ENCODE peak calls at places on chromosomes 7 and 10, in nine cellular contexts. One of them, this sample, is unnamed.

GRCh38 chr7:2049782-2050510 is 182.8 kb downstream of the MAD1L1 start:
- DNase-seq in left ventricle myocardium inferior: no peak
- DNase-seq in activated T-cell treated with anti-CD3 and anti-CD28 coated beads, Interleukin-2, amount 50 U/mL, for 4 hours: no peak
- DNase-seq in NCI-H1436: no peak
- DNase-seq in activated naive CD4-positive, alpha-beta T cell: no peak
- DNase-seq in M059J: no peak
- DNase-seq in progenitor cell of endocrine pancreas: no peak
- DNase-seq in CD4-positive, alpha-beta T cell: no peak
- DNase-seq in H54: no peak
- DNase-seq in this sample: no peak

GRCh38 chr10:14425031-14425430 is 94.3 kb upstream of the FRMD4A start:
- DNase-seq in left ventricle myocardium inferior: no peak
- DNase-seq in activated T-cell treated with anti-CD3 and anti-CD28 coated beads, Interleukin-2, amount 50 U/mL, for 4 hours: no peak
- DNase-seq in NCI-H1436: no peak
- DNase-seq in activated naive CD4-positive, alpha-beta T cell: no peak
- DNase-seq in M059J: no peak
- DNase-seq in progenitor cell of endocrine pancreas: no peak
- DNase-seq in CD4-positive, alpha-beta T cell: no peak
- DNase-seq in H54: no peak
- DNase-seq in this sample: no peak

GRCh38 chr7:132836746-132837145 is 245.1 kb downstream of the CHCHD3 start:
- DNase-seq in left ventricle myocardium inferior: no peak
- DNase-seq in activated T-cell treated with anti-CD3 and anti-CD28 coated beads, Interleukin-2, amount 50 U/mL, for 4 hours: no peak
- DNase-seq in NCI-H1436: no peak
- DNase-seq in activated naive CD4-positive, alpha-beta T cell: no peak
- DNase-seq in M059J: peak
- DNase-seq in progenitor cell of endocrine pancreas: no peak
- DNase-seq in CD4-positive, alpha-beta T cell: no peak
- DNase-seq in H54: no peak
- DNase-seq in this sample: no peak

GRCh38 chr7:28686418-28686800 is 271.7 kb downstream of the TRIL start:
- DNase-seq in left ventricle myocardium inferior: no peak
- DNase-seq in activated T-cell treated with anti-CD3 and anti-CD28 coated beads, Interleukin-2, amount 50 U/mL, for 4 hours: no peak
- DNase-seq in NCI-H1436: peak
- DNase-seq in activated naive CD4-positive, alpha-beta T cell: no peak
- DNase-seq in M059J: peak
- DNase-seq in progenitor cell of endocrine pancreas: no peak
- DNase-seq in CD4-positive, alpha-beta T cell: no peak
- DNase-seq in H54: peak
- DNase-seq in this sample: no peak

GRCh38 chr7:155352753-155353115 is 55.1 kb downstream of the INSIG1 start:
- DNase-seq in left ventricle myocardium inferior: no peak
- DNase-seq in activated T-cell treated with anti-CD3 and anti-CD28 coated beads, Interleukin-2, amount 50 U/mL, for 4 hours: no peak
- DNase-seq in NCI-H1436: no peak
- DNase-seq in activated naive CD4-positive, alpha-beta T cell: no peak
- DNase-seq in M059J: no peak
- DNase-seq in progenitor cell of endocrine pancreas: no peak
- DNase-seq in CD4-positive, alpha-beta T cell: no peak
- DNase-seq in H54: no peak
- DNase-seq in this sample: no peak

GRCh38 chr7:5177060-5177459 is 13.0 kb upstream of the WIPI2 start:
- DNase-seq in left ventricle myocardium inferior: peak
- DNase-seq in activated T-cell treated with anti-CD3 and anti-CD28 coated beads, Interleukin-2, amount 50 U/mL, for 4 hours: no peak
- DNase-seq in NCI-H1436: peak
- DNase-seq in activated naive CD4-positive, alpha-beta T cell: no peak
- DNase-seq in M059J: peak
- DNase-seq in progenitor cell of endocrine pancreas: no peak
- DNase-seq in CD4-positive, alpha-beta T cell: no peak
- DNase-seq in H54: peak
- DNase-seq in this sample: no peak

GRCh38 chr10:125155101-125155500 is 5.3 kb downstream of the CTBP2 start:
- DNase-seq in left ventricle myocardium inferior: no peak
- DNase-seq in activated T-cell treated with anti-CD3 and anti-CD28 coated beads, Interleukin-2, amount 50 U/mL, for 4 hours: no peak
- DNase-seq in NCI-H1436: no peak
- DNase-seq in activated naive CD4-positive, alpha-beta T cell: no peak
- DNase-seq in M059J: no peak
- DNase-seq in progenitor cell of endocrine pancreas: no peak
- DNase-seq in CD4-positive, alpha-beta T cell: no peak
- DNase-seq in H54: no peak
- DNase-seq in this sample: no peak

GRCh38 chr7:97133166-97133565 is 15.7 kb downstream of the SDHAF3 start:
- DNase-seq in left ventricle myocardium inferior: no peak
- DNase-seq in activated T-cell treated with anti-CD3 and anti-CD28 coated beads, Interleukin-2, amount 50 U/mL, for 4 hours: no peak
- DNase-seq in NCI-H1436: no peak
- DNase-seq in activated naive CD4-positive, alpha-beta T cell: no peak
- DNase-seq in M059J: no peak
- DNase-seq in progenitor cell of endocrine pancreas: no peak
- DNase-seq in CD4-positive, alpha-beta T cell: no peak
- DNase-seq in H54: no peak
- DNase-seq in this sample: no peak

GRCh38 chr10:70513848-70514309 is 35.3 kb downstream of the PALD1 start:
- DNase-seq in left ventricle myocardium inferior: no peak
- DNase-seq in activated T-cell treated with anti-CD3 and anti-CD28 coated beads, Interleukin-2, amount 50 U/mL, for 4 hours: no peak
- DNase-seq in NCI-H1436: peak
- DNase-seq in activated naive CD4-positive, alpha-beta T cell: no peak
- DNase-seq in M059J: no peak
- DNase-seq in progenitor cell of endocrine pancreas: no peak
- DNase-seq in CD4-positive, alpha-beta T cell: no peak
- DNase-seq in H54: no peak
- DNase-seq in this sample: no peak

GRCh38 chr7:150964593-150965111 is 13.5 kb downstream of the KCNH2 start:
- DNase-seq in left ventricle myocardium inferior: peak
- DNase-seq in activated T-cell treated with anti-CD3 and anti-CD28 coated beads, Interleukin-2, amount 50 U/mL, for 4 hours: no peak
- DNase-seq in NCI-H1436: no peak
- DNase-seq in activated naive CD4-positive, alpha-beta T cell: no peak
- DNase-seq in M059J: no peak
- DNase-seq in progenitor cell of endocrine pancreas: no peak
- DNase-seq in CD4-positive, alpha-beta T cell: no peak
- DNase-seq in H54: no peak
- DNase-seq in this sample: no peak

This sample was measured in gastrocnemius medialis.